ENCODE peak calls at places on chromosomes 6 and 20, in six cellular contexts. T is psoas muscle; J is spleen; Q is ovary; O is astrocyte; A is CD8-positive, alpha-beta memory T cell. X is an unnamed sample.

GRCh38 chr20:35171753-35172433 is at the start of gene PROCR:
- DNase-seq in J (peak; percentile 88), A (no peak), O (peak; percentile 91), Q (peak; percentile 86), T (peak; percentile 88), X (peak; percentile 50)

GRCh38 chr6:161281092-161281491 is 7.2 kb upstream of the AGPAT4 start:
- DNase-seq in Q (no peak), O (no peak), T (no peak), A (no peak), J (no peak), X (no peak)

GRCh38 chr20:10654630-10655029 is 19.2 kb downstream of the JAG1 start:
- DNase-seq in T (no peak), O (no peak), A (no peak), Q (no peak), J (no peak), X (no peak)

GRCh38 chr6:2563635-2564034 is 187.1 kb downstream of the MYLK4 start:
- DNase-seq in A (no peak), O (peak; percentile 18), J (no peak), T (no peak), Q (no peak), X (no peak)

GRCh38 chr6:135438907-135439535 is 58.5 kb downstream of the AHI1 start:
- DNase-seq in J (no peak), T (no peak), O (no peak), Q (no peak), A (no peak), X (no peak)

GRCh38 chr6:52403627-52404026 is 16.5 kb upstream of the EFHC1 start:
- DNase-seq in T (no peak), J (no peak), O (no peak), Q (no peak), A (no peak), X (no peak)

GRCh38 chr6:149855040-149855654 is 9.0 kb downstream of the LRP11 start:
- DNase-seq in J (no peak), Q (no peak), T (no peak), A (no peak), O (peak; percentile 90), X (no peak)

GRCh38 chr20:34262488-34263288 is 21.5 kb downstream of the ASIP start:
- DNase-seq in O (peak; percentile 49), T (peak; percentile 54), Q (peak; percentile 86), A (no peak), J (no peak), X (no peak)

GRCh38 chr20:63086421-63087235 is 79.9 kb upstream of the BHLHE23 start:
- DNase-seq in J (peak; percentile 64), T (peak; percentile 32), A (no peak), Q (no peak), O (no peak), X (no peak)

GRCh38 chr6:57205550-57206328 is 16.4 kb downstream of the RAB23 start:
- DNase-seq in A (no peak), O (no peak), T (no peak), Q (no peak), J (no peak), X (no peak)
- H3K27ac ChIP-seq in A (no peak overlapping the region), O (no peak overlapping the region), T (no peak overlapping the region), Q (no peak overlapping the region), J (no peak overlapping the region), X (no peak overlapping the region)

GRCh38 chr20:32965581-32966373 is 38.5 kb downstream of the SUN5 start:
- DNase-seq in J (peak; percentile 76), O (no peak), T (no peak), Q (no peak), A (peak; percentile 32), X (no peak)
- H3K4me3 ChIP-seq in J (no peak overlapping the region), O (no peak overlapping the region), T (no peak overlapping the region), Q (no peak overlapping the region), A (peak overlapping the region; percentile 26), X (no peak overlapping the region)

GRCh38 chr6:17865243-17865642 is 122.2 kb downstream of the KIF13A start:
- DNase-seq in Q (no peak), T (no peak), J (no peak), A (no peak), O (no peak), X (no peak)
- H3K4me1 ChIP-seq in Q (peaks cover 12% of the 10 kb centered on the region), T (peaks cover 58% of the 10 kb centered on the region), J (no peaks in the 10 kb centered on the region), A (no peaks in the 10 kb centered on the region), O (peaks cover 51% of the 10 kb centered on the region), X (no peaks in the 10 kb centered on the region)

GRCh38 chr6:36118550-36119107 is 11.7 kb upstream of the MAPK13 start:
- DNase-seq in J (peak; percentile 89), T (peak; percentile 74), Q (no peak), O (no peak), A (peak; percentile 59), X (no peak)
- H3K27ac ChIP-seq in J (peak overlapping the region; percentile 92), T (peak overlapping the region; percentile 46), Q (no peak overlapping the region), O (no peak overlapping the region), A (peak overlapping the region; percentile 57), X (no peak overlapping the region)

GRCh38 chr6:31680226-31680840 is 534 bp downstream of the LY6G5C start:
- DNase-seq in Q (no peak), T (no peak), J (no peak), A (no peak), O (no peak), X (no peak)
- H3K4me3 ChIP-seq in Q (no peak overlapping the region), T (peak overlapping the region; percentile 70), J (no peak overlapping the region), A (peak overlapping the region; percentile 66), O (peak overlapping the region; percentile 63), X (no peak overlapping the region)

DNA sequence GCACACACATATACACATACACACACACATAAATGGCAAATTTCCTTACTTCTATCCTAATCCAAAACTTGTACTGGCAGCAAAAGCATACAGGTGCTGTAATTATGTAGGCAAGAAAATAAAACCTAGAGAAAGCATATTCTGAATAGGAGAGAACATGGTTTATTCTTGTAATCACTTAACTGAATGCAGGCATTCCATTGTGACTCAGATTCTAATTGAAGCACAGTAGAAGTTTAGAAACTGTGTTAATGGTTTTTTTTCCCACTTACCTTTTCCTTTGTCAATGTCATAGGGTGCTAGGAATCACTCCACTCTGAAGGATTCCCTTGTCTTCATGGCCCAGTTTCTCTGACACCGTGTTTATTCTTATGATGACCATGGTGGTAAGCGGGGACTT is 164.1 kb downstream of the OGFRL1 start:
- DNase-seq in J (no peak), A (no peak), Q (no peak), T (no peak), O (no peak), X (no peak)
- H3K4me1 ChIP-seq in J (no peaks in the 10 kb centered on the region), A (no peaks in the 10 kb centered on the region), Q (no peaks in the 10 kb centered on the region), T (no peaks in the 10 kb centered on the region), O (no peaks in the 10 kb centered on the region), X (no peaks in the 10 kb centered on the region)

GRCh38 chr6:104705916-104706442 is 153.7 kb downstream of the HACE1 start:
- DNase-seq in O (no peak), J (no peak), T (no peak), A (no peak), Q (no peak), X (no peak)
- H3K27ac ChIP-seq in O (peak overlapping the region; percentile 80), J (no peak overlapping the region), T (no peak overlapping the region), A (no peak overlapping the region), Q (no peak overlapping the region), X (no peak overlapping the region)

X was measured in iPS DF 6.9.